ENCODE peak calls at places on chromosomes 1 and 21, in nine cellular contexts. G is fibroblast of lung, Z is psoas muscle, E is IMR-90, U is GM23338, H is ovary, T is esophagus muscularis mucosa, M is RWPE1, J is HL-60. F is an unnamed sample.

GRCh38 chr1:219517031-219517430 is 95.9 kb downstream of the ZC3H11B start:
- DNase-seq in E (no peak), J (no peak), H (no peak), T (no peak), Z (no peak), G (no peak), M (peak; percentile 37), U (peak; percentile 32), F (no peak)

GRCh38 chr1:37954316-37954971 is 7.6 kb upstream of the INPP5B start:
- DNase-seq in G (no peak), M (no peak), J (no peak), Z (no peak), T (no peak), H (no peak), U (peak; percentile 47), E (no peak), F (no peak)

GRCh38 chr21:39669485-39669884 is 56.7 kb downstream of the B3GALT5 start:
- DNase-seq in J (no peak), M (no peak), U (no peak), T (no peak), E (no peak), G (no peak), H (no peak), Z (no peak), F (peak; percentile 41)

GRCh38 chr1:43774359-43774758 is 67.0 kb downstream of the ST3GAL3 start:
- DNase-seq in H (no peak), G (peak; percentile 76), Z (no peak), J (peak; percentile 41), T (no peak), U (no peak), E (peak; percentile 84), M (peak; percentile 80), F (no peak)

GRCh38 chr1:32241011-32241763 is 5.8 kb upstream of the FAM167B start:
- DNase-seq in M (no peak), Z (peak; percentile 73), J (no peak), G (peak; percentile 58), T (no peak), U (peak; percentile 75), H (peak; percentile 77), E (peak; percentile 66), F (peak; percentile 88)

GRCh38 chr1:26858891-26859630 is 3.9 kb upstream of the SFN start:
- DNase-seq in E (no peak), U (no peak), M (peak; percentile 82), J (no peak), H (no peak), T (no peak), Z (no peak), G (no peak), F (no peak)

GRCh38 chr21:37700641-37701202 is 215.5 kb downstream of the KCNJ6 start:
- DNase-seq in Z (no peak), J (peak; percentile 30), E (peak; percentile 84), U (peak; percentile 90), G (peak; percentile 86), H (no peak), M (peak; percentile 81), T (no peak), F (peak; percentile 80)

GRCh38 chr1:210626341-210626740 is 297.6 kb downstream of the HHAT start:
- DNase-seq in E (no peak), J (no peak), T (no peak), G (no peak), H (no peak), Z (no peak), U (no peak), M (no peak), F (no peak)

GRCh38 chr1:17371896-17372295 is at the start of gene PADI6:
- DNase-seq in J (no peak), U (no peak), M (no peak), G (no peak), T (no peak), H (no peak), Z (no peak), E (no peak), F (no peak)

GRCh38 chr1:155160128-155160527 is 13.0 kb downstream of the KRTCAP2 start:
- DNase-seq in U (no peak), J (no peak), G (no peak), Z (no peak), E (no peak), T (no peak), M (no peak), H (no peak), F (no peak)

GRCh38 chr1:51924455-51924854 is 45.9 kb upstream of the NRDC start:
- DNase-seq in M (no peak), G (no peak), J (no peak), T (no peak), H (no peak), Z (no peak), U (no peak), E (peak; percentile 77), F (no peak)

GRCh38 chr1:198771562-198772153 is 132.8 kb downstream of the PTPRC start:
- DNase-seq in J (no peak), H (no peak), G (peak; percentile 66), Z (no peak), M (peak; percentile 71), T (no peak), U (peak; percentile 75), E (peak; percentile 56), F (peak; percentile 4)

DNA sequence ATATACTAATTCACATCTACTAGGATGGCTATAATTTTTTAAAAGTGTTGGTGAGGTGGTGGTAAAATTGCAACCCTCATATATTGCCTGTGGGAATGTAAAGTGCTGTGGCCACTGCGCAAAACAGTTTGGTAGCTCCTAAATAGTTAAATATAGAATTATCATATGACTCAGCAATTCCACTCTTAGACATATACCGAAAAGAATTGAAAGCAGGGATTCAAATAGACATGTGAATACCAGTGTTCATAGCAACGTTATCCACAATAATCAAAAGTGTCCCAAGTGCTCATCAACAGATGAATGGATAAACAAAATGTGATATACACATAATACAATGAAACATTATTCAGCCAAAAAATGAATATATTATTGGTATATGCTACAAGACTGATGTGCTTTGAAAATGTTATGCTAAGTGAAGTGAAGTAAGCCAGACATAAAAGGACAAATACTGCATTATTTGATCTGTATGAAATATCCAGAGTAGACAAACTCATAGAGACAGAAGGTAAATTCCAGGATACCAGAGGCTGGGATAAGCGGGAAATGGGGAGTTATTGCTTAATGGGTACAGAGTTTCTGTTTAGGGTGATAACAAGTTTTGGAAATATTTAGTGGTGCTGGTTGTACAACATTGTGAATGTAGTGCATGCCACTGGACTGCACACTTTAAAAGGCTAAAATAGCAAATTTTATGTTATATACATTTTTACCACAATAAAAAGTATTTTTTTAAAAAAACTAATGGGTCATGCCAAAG is 342.5 kb downstream of the SEC16B start:
- DNase-seq in H (no peak), M (no peak), U (no peak), G (no peak), J (no peak), Z (no peak), E (no peak), T (no peak), F (no peak)
- H3K27ac ChIP-seq in H (no peak overlapping the region), M (no peak overlapping the region), U (no peak overlapping the region), G (no peak overlapping the region), J (no peak overlapping the region), Z (no peak overlapping the region), E (no peak overlapping the region), T (no peak overlapping the region), F (no peak overlapping the region)

GRCh38 chr1:182338806-182339370 is 52.7 kb downstream of the GLUL start:
- DNase-seq in M (no peak), T (no peak), J (peak; percentile 8), U (no peak), Z (no peak), E (no peak), H (no peak), G (no peak), F (no peak)
- H3K27ac ChIP-seq in M (no peak overlapping the region), T (no peak overlapping the region), J (no peak overlapping the region), U (no peak overlapping the region), Z (no peak overlapping the region), E (no peak overlapping the region), H (no peak overlapping the region), G (no peak overlapping the region), F (no peak overlapping the region)

GRCh38 chr1:205522692-205523091 is 18.2 kb downstream of the CDK18 start:
- DNase-seq in T (no peak), M (no peak), J (no peak), E (no peak), G (no peak), H (no peak), U (no peak), Z (no peak), F (no peak)

GRCh38 chr1:205523261-205523890 is 18.9 kb downstream of the CDK18 start:
- DNase-seq in U (no peak), G (no peak), Z (no peak), J (no peak), M (no peak), T (no peak), E (no peak), H (no peak), F (no peak)

GRCh38 chr1:205520709-205521108 is 16.2 kb downstream of the CDK18 start:
- DNase-seq in G (no peak), U (no peak), E (no peak), J (no peak), T (no peak), M (no peak), H (no peak), Z (no peak), F (no peak)

GRCh38 chr1:205519541-205520131 is 15.2 kb downstream of the CDK18 start:
- DNase-seq in E (no peak), H (no peak), J (no peak), T (no peak), Z (no peak), G (peak; percentile 57), U (peak; percentile 65), M (no peak), F (peak; percentile 74)

DNA sequence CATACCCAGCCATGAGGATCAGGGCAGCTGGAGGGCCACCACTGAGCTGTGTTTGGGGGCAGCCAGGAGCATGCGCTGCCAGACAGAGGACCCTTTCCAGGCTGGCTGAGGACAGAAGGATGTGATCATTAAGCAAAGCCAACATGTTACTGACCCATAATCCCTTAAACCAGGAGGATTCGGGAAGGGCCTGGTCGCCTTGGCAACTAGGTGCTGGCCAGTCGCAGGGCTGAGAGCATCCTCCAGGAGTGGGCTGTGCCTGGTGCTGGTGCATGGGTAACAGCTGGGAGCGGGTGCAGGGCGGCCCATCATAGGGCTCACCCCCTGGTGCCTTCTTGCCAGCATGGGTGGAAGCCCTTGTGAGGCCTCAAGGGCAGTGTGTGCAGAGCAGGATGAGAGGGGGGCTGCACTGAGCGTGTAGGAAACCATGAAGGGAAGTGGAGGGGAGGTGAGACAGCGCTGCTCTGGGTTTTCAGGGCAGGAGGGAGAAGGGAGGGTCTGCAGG is 17.2 kb downstream of the CDK18 start:
- DNase-seq in M (no peak), H (no peak), J (no peak), T (no peak), G (no peak), U (no peak), Z (no peak), E (no peak), F (no peak)
- H3K27ac ChIP-seq in M (peak overlapping the region; percentile 12), H (no peak overlapping the region), J (no peak overlapping the region), T (no peak overlapping the region), G (no peak overlapping the region), U (no peak overlapping the region), Z (no peak overlapping the region), E (no peak overlapping the region), F (no peak overlapping the region)

GRCh38 chr1:226308166-226308722 is 720 bp downstream of the LIN9 start:
- DNase-seq in G (no peak), M (peak; percentile 58), J (no peak), Z (no peak), E (no peak), H (no peak), T (no peak), U (peak; percentile 51), F (peak; percentile 53)
- H3K27ac ChIP-seq in G (peak overlapping the region; percentile 74), M (peak overlapping the region; percentile 92), J (peak overlapping the region; percentile 99), Z (peak overlapping the region; percentile 80), E (peak overlapping the region; percentile 74), H (peak overlapping the region; percentile 60), T (peak overlapping the region; percentile 75), U (peak overlapping the region; percentile 94), F (peak overlapping the region; percentile 92)

F was measured in SJCRH30.